ENCODE peak calls at places on chromosomes 7 and 10, in ten cellular contexts. I, V, S, X, Q, D, O, M, Y and J are unnamed samples.

GRCh38 chr10:27390681-27391080 is 113.4 kb upstream of the RAB18 start:
- DNase-seq in I (no peak), V (no peak), S (peak; percentile 89), X (peak; percentile 62), Q (no peak), D (no peak), O (no peak), M (no peak), Y (no peak), J (no peak)

GRCh38 chr7:129258649-129259389 is 34.0 kb downstream of the AHCYL2 start:
- DNase-seq in I (peak; percentile 77), V (no peak), S (no peak), X (no peak), Q (no peak), D (no peak), O (no peak), M (no peak), Y (no peak), J (no peak)

GRCh38 chr7:1814089-1814811 is 144.2 kb downstream of the ELFN1 start:
- DNase-seq in I (no peak), V (no peak), S (no peak), X (no peak), Q (no peak), D (no peak), O (no peak), M (no peak), Y (no peak), J (no peak)

GRCh38 chr7:44967571-44968446 is 11.0 kb downstream of the MYO1G start:
- DNase-seq in I (peak; percentile 66), V (no peak), S (no peak), X (no peak), Q (no peak), D (no peak), O (no peak), M (peak; percentile 42), Y (no peak), J (no peak)

GRCh38 chr7:138125598-138126111 is 49.4 kb downstream of the AKR1D1 start:
- DNase-seq in I (no peak), V (peak; percentile 68), S (no peak), X (peak; percentile 59), Q (no peak), D (no peak), O (peak; percentile 33), M (no peak), Y (no peak), J (no peak)

GRCh38 chr7:149544028-149544427 is 46.4 kb upstream of the ZNF746 start:
- DNase-seq in I (no peak), V (no peak), S (no peak), X (no peak), Q (no peak), D (no peak), O (no peak), M (no peak), Y (no peak), J (no peak)

GRCh38 chr10:18313626-18314025 is 173.4 kb downstream of the CACNB2 start:
- DNase-seq in I (no peak), V (no peak), S (no peak), X (no peak), Q (no peak), D (no peak), O (no peak), M (no peak), Y (no peak), J (no peak)

GRCh38 chr7:114085313-114085591 is 166.4 kb upstream of the PPP1R3A start:
- DNase-seq in I (no peak), V (no peak), S (no peak), X (no peak), Q (no peak), D (no peak), O (no peak), M (no peak), Y (no peak), J (no peak)

GRCh38 chr7:2478387-2478760 is 2.2 kb upstream of the GRIFIN start:
- DNase-seq in I (no peak), V (no peak), S (peak; percentile 62), X (peak; percentile 63), Q (no peak), D (peak; percentile 18), O (no peak), M (no peak), Y (no peak), J (peak; percentile 65)

GRCh38 chr7:20095441-20095840 is 121.7 kb downstream of the MACC1 start:
- DNase-seq in I (no peak), V (no peak), S (no peak), X (no peak), Q (no peak), D (no peak), O (no peak), M (no peak), Y (no peak), J (no peak)

GRCh38 chr7:6165521-6166325 is 106.7 kb downstream of the CYTH3 start:
- DNase-seq in I (no peak), V (no peak), S (no peak), X (no peak), Q (no peak), D (no peak), O (no peak), M (no peak), Y (no peak), J (no peak)